ENCODE peak calls at places on chromosomes 1 and 21, in four cellular contexts. U is A549, R is GM12878, T is endothelial cell of umbilical vein. M is an unnamed sample.

GRCh38 chr1:36174716-36175115 is 18.8 kb downstream of the MAP7D1 start:
- DNase-seq in U (no peak), R (no peak), T (no peak), M (no peak)

GRCh38 chr1:199723557-199723956 is 304.0 kb upstream of the NR5A2 start:
- DNase-seq in U (no peak), R (no peak), T (peak), M (no peak)

GRCh38 chr1:20981903-20982695 is 194.6 kb downstream of the EIF4G3 start:
- DNase-seq in U (no peak), R (no peak), T (peak), M (peak)

GRCh38 chr21:16794944-16795343 is 717.9 kb upstream of the CXADR start:
- DNase-seq in U (peak), R (no peak), T (peak), M (no peak)

GRCh38 chr1:54404263-54404662 is 1.9 kb downstream of the SSBP3 start:
- DNase-seq in U (no peak), R (no peak), T (no peak), M (no peak)

GRCh38 chr1:212600980-212601379 is 7.6 kb upstream of the ATF3 start:
- DNase-seq in U (no peak), R (no peak), T (no peak), M (no peak)

GRCh38 chr1:54461731-54462596 is 55.8 kb upstream of the SSBP3 start:
- DNase-seq in U (no peak), R (no peak), T (no peak), M (no peak)

GRCh38 chr1:238999944-239000343 is 386.4 kb upstream of the CHRM3 start:
- DNase-seq in U (no peak), R (no peak), T (no peak), M (no peak)

GRCh38 chr1:74858136-74858535 is 125.2 kb downstream of the TYW3 start:
- DNase-seq in U (no peak), R (peak), T (no peak), M (no peak)

GRCh38 chr1:10975567-10976326 is 36.7 kb upstream of the TARDBP start:
- DNase-seq in U (peak), R (no peak), T (no peak), M (no peak)

GRCh38 chr1:167681024-167681423 is 40.8 kb upstream of the MPZL1 start:
- DNase-seq in U (no peak), R (no peak), T (no peak), M (no peak)

GRCh38 chr1:97816927-97817326 is 103.9 kb downstream of the DPYD start:
- DNase-seq in U (no peak), R (no peak), T (no peak), M (no peak)

GRCh38 chr1:29700522-29700921 is 464.2 kb downstream of the PTPRU start:
- DNase-seq in U (no peak), R (no peak), T (no peak), M (no peak)

GRCh38 chr1:155019377-155020245 is 14.0 kb downstream of the DCST2 start:
- DNase-seq in U (no peak), R (no peak), T (no peak), M (no peak)

GRCh38 chr1:220702733-220703704 is 12.9 kb downstream of the C1orf115 start:
- DNase-seq in U (no peak), R (no peak), T (no peak), M (peak)

DNA sequence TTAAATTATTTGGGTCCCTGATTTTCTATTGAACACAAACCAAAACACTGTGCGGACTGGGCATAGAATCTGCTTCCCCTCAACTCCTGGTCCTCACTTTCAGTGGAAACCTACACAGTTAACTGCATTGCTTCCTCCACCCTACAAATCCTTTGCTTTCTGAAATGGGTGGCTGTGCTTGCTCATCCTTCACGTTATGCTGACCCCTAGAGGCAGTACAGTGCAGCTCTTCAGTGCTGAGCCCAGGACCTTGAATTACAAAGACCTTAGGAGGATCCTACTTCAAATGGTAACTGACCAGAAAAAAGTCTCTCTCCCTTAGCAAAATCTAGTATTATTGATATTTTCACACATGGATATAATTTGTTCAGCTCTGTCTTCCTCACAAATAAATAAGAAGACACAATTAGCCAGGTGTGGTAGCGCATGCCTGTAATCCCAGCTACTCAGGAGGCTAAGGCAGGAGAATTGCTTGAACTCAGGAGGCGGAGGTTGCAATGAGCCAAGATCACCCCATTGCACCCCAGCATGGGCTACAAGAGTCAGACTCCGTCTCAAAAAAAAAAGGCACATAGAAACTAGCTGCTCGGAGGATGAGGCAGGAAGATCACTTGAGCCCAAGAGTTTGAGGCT is 63.4 kb upstream of the L1TD1 start:
- DNase-seq in U (peak), R (no peak), T (peak), M (peak)
- TF ChIP-seq MYC in U (no peak), R (no peak), T (no peak), M (no peak)

GRCh38 chr1:37767488-37767887 is 2.6 kb upstream of the EPHA10 start:
- DNase-seq in U (no peak), R (no peak), T (no peak), M (no peak)

GRCh38 chr1:37763791-37764741 is 854 bp downstream of the EPHA10 start:
- DNase-seq in U (no peak), R (no peak), T (peak), M (peak)

GRCh38 chr1:37765937-37766664 is 1.2 kb upstream of the EPHA10 start:
- DNase-seq in U (no peak), R (no peak), T (no peak), M (peak)

GRCh38 chr1:37762516-37762915 is 2.4 kb downstream of the EPHA10 start:
- DNase-seq in U (no peak), R (no peak), T (no peak), M (no peak)

DNA sequence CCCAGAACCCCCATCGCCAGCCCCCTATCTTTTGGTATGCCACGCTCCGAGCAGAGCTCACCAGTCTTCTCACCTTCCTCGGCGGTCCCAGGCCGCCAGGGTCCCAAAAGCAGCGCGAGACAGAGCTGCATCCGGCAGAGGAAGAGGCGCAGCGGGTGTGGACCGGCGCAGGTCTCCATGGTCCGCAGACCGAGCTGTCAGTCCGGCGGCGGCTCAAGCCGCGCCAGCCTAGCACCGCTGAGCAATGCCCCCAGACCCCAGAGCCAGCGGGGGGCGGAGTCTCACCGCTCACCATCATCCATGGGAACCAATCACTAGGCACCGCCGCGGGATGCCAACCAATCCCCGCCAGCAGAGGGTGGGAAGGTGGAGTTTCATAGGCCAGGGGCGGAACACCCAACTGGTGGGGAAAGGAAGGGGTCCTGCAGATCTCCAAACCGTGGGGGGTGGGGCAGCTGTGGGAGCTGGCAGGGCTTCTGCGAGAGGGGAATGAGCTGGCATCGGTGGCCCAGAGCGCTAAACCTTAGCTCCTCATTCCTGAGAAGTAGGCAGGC is at the start of gene EPHA10:
- DNase-seq in U (no peak), R (no peak), T (no peak), M (no peak)
- H3K4me3 ChIP-seq in U (peak), R (peak), T (no peak), M (no peak)

DNA sequence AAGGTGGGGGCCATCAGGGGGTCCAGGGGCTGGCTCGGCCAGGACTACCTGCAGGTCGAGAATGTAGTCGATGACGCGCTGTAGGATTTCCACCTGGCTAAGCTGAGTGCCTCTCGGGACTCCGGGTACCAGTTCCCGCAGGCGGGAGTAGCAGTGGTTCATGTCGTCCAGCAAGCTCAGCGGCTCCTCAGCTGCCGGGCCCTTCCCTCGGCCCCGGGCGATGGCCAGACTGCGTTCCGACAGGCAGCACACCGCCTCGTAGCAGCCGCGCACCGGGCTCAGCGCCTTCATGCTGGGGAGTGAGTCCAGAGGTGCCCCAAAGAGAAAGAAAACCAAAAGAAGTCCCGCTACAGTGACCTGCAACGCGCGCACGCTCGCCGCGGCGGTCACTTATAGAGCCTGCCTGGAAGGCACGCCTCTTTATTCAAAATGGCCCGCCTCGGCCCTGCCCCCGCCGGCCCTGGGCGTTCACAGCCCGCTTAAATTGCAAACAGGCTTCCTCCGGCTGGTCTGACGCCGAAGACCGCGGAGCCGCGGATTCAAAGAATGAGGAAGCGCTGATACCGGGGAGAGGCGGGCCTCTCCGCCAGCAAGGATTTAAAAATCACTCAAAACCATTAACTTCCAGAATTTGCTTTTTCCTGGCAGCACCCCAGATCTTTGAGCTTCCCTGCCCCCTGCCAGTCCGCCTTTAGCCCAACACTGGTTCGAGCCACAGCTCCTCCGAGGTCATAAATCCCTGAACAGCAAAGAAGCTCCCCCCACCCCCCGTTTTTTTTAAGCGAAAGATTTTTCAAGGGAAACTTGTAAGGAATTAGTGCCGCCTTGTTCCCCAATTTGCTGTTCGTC is at the start of gene ID3:
- DNase-seq in U (peak), R (peak), T (peak), M (peak)
- TF ChIP-seq POLR2A in U (peak), R (peak), T (peak), M (no peak)

DNA sequence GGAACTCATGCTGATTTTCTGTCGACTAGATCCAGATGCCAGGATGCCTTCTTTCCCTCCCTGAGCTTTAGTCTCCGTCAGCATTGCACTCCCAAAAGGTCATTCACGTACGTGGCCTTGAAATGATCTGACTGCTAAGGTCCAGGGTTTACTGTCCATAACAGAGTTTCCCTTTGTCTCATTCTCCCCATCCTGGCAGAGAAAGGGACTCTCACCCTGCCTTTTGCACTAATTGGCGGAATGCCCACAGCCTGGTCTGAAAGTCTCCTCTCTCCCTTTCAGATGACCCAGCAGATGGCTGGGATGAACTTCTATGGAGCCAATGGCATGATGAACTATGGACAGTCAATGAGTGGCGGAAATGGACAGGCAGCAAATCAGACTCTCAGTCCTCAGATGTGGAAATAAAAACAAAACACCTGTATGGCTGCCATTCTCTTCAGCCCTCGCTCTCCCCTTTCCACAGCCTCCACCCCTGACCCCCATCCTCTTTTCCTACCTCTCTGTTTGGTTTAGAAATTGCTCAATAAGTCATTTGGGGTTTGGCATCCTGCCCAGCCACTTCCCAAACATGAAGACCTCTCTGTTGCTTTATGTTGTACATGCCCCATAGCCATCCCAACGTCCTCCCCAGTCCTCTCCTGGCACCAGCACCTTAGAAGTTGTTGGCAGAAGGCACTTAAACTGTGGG is 28.4 kb upstream of the ZFP69B start:
- DNase-seq in U (no peak), R (no peak), T (no peak), M (peak)
- TF ChIP-seq MYC in U (no peak), R (no peak), T (no peak), M (no peak)

DNA sequence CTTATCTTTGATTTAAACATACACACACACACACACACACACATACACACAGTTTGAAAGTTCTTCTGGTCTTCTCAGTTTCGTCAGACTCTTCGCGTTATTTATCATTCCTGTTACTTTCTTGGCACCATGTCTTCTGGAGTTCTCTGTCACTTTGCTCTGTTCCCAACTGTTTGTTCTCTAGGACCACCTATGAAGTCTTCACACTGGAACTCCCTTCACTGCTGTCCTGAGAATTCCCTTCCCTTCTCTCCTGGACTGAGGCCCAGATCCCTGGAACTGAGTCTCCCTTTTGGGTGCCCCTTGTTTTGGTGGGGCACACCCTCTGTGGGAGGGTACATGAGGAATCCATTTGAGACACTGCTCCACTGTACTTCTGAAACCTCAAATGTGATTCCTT is 30.5 kb downstream of the ALG14 start:
- DNase-seq in U (no peak), R (no peak), T (no peak), M (no peak)
- H3K4me3 ChIP-seq in U (no peak), R (no peak), T (no peak), M (no peak)

GRCh38 chr1:27634166-27634981 is 611 bp downstream of the FGR start:
- DNase-seq in U (no peak), R (no peak), T (peak), M (peak)
- TF ChIP-seq POLR2A in U (no peak), R (peak), T (peak), M (no peak)

M was measured in NB4.